ENCODE peak calls at places on chromosomes 13 and 19, in five cellular contexts. J is mesendoderm, U is H9, Q is IMR-90, S is mesenchymal stem cell. Y is an unnamed sample.

GRCh38 chr19:43633520-43633919 is 6.1 kb downstream of the CADM4 start:
- DNase-seq in J (no peak), U (no peak), Q (no peak), S (no peak), Y (no peak)

GRCh38 chr19:42242071-42242511 is 311 bp downstream of the GSK3A start:
- DNase-seq in J (no peak), U (no peak), Q (no peak), S (peak), Y (no peak)

GRCh38 chr13:107365466-107366215 is 797.7 kb upstream of the ARGLU1 start:
- DNase-seq in J (no peak), U (no peak), Q (peak), S (peak), Y (no peak)

GRCh38 chr19:29944415-29945012 is 2.5 kb downstream of the URI1 start:
- DNase-seq in J (no peak), U (no peak), Q (no peak), S (no peak), Y (no peak)

GRCh38 chr19:51607077-51607476 is 23.1 kb downstream of the SIGLEC5 start:
- DNase-seq in J (no peak), U (no peak), Q (no peak), S (no peak), Y (no peak)

GRCh38 chr19:43534811-43535761 is 2.1 kb downstream of the ZNF575 start:
- DNase-seq in J (peak), U (peak), Q (peak), S (peak), Y (peak)

GRCh38 chr19:40466219-40467006 is at the start of gene SPTBN4:
- DNase-seq in J (no peak), U (peak), Q (no peak), S (no peak), Y (no peak)

GRCh38 chr19:13011653-13012389 is 16.5 kb downstream of the NFIX start:
- DNase-seq in J (peak), U (peak), Q (no peak), S (no peak), Y (no peak)

GRCh38 chr13:100439247-100439955 is 149.2 kb downstream of the GGACT start:
- DNase-seq in J (peak), U (peak), Q (no peak), S (no peak), Y (peak)

GRCh38 chr19:4130635-4131438 is 6.9 kb upstream of the MAP2K2 start:
- DNase-seq in J (no peak), U (no peak), Q (peak), S (peak), Y (no peak)
- H3K27ac ChIP-seq in J (no peak), U (no peak), Q (peak), S (peak), Y (no peak)

DNA sequence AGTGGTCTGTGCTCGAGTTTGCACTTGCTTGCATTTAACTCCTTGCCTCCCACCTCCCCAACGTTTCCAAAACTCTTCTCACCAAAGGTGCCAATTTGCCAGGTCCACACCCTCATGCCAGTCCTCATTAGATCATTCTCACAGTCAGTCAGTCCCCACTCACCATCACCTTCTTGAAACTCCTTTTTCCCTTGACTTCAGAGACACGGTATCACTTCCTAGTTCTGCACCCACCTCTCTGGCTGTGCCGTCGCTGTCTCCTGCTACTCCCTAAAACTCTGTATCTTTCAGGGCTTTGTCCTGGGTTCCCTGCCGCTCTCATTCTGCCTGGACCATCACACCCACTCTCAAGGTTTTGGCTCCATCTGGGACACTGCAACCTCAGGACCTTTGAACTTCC is 19.6 kb downstream of the OLFM2 start:
- DNase-seq in J (no peak), U (no peak), Q (no peak), S (no peak), Y (no peak)
- H2BK15ac ChIP-seq in J (no peak), U (no peak), Q (no peak), S (no peak), Y (no peak)

DNA sequence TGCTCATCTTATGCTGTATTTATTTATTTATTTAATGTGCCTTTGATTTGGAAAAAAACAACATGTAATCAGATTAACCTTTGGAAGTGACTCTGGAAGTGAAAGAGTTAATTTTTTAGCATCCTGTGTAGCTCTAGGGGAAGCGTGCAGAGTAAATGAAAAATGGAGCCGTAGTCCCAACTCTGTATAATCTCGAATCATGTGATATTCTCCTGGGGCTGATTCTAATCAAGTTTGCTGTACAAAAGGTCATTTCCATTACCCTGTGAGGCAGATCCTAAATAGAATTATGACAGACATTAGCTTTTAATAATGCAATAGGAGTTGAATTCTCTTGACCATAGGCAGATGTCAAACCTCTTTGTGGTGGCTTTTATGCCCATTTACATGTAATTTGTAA is 238.6 kb upstream of the CSNK1A1L start:
- DNase-seq in J (no peak), U (no peak), Q (no peak), S (no peak), Y (no peak)
- H3K27ac ChIP-seq in J (no peak), U (no peak), Q (no peak), S (no peak), Y (no peak)

GRCh38 chr19:54464044-54464623 is 556 bp upstream of the LENG9 start:
- DNase-seq in J (peak), U (peak), Q (peak), S (peak), Y (peak)

GRCh38 chr19:54462072-54462712 is 1.4 kb downstream of the LENG9 start:
- DNase-seq in J (no peak), U (peak), Q (no peak), S (peak), Y (no peak)

GRCh38 chr19:54462713-54463530 is 656 bp downstream of the LENG9 start:
- DNase-seq in J (peak), U (peak), Q (peak), S (peak), Y (peak)

GRCh38 chr19:54464624-54465266 is 1.2 kb upstream of the LENG9 start:
- DNase-seq in J (peak), U (peak), Q (peak), S (peak), Y (peak)

DNA sequence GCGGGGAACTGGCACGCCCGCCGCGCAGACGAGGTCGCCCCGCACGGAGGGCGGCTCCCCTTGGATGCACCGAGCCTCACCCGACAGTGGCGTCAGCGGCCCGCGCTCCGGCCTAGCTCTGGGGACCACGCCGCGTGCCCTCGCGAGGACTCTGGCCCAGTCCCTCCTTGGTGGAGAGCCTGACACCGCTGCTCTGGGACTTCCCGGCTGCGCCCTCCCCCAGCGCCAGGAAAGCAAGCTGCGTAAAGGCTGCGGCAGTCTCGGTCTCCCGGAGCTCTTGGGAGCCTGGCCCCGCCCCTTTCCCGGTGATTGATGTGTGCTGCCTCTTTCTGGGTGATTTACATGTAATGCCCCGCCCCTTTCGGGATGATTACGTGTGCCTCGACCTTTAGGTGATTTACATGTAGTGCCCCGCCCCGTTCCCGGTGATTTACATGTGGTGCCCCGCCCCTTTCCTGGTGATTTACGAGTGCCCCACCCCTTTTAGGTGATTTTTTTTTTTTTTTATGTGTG is at the start of gene LENG9:
- DNase-seq in J (peak), U (peak), Q (peak), S (peak), Y (peak)
- H2BK15ac ChIP-seq in J (no peak), U (no peak), Q (no peak), S (peak), Y (peak)

DNA sequence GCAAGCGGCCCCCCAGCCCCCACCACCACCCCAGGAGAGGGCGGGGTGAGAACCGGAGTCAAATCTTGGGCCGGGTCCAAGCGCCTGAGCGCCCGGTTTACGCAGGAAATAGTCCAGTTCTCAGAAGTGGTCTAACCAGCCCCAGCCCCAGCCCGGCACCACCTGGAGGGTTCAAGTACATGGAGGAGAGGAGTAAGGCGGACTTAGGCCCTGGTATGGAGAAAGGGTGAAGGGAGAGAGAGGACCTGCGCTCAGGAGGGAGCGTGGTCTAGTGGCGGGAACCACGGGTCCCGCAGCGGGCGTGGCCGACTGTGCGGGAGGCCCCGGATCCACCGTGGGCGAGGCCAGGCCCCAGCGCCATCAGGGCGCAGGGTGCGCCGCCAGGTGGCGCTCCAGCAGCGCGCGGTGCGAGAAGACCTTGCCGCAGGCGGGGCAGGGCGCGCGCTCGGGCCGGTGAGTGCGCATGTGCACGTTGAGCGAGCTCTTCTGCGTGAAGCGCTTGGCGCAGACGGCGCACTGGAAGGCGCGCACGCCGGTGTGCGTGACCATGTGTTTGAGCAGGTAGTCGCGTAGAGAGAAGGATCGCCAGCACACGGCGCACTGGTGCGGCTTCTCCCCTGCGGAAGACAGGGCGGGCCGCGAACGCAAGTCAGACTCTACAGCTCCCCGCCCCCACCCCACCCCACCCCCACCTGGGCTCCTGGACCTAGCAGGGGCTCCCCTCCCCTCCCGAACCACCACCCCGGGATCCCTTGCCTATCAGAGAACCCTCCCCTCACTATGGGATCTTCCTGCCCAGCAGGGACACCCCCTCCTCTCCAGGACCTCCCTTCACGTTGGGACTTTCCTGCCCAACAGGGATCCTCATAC is 2.1 kb upstream of the SLC27A5 start:
- DNase-seq in J (peak), U (peak), Q (peak), S (peak), Y (peak)
- H3K27ac ChIP-seq in J (no peak), U (no peak), Q (no peak), S (no peak), Y (no peak)